ENCODE peak calls at places on chromosomes 2 and 18, in four cellular contexts. W is mesothelial cell of epicardium, T is astrocyte of the spinal cord, V is skeletal muscle cell. X is an unnamed sample.
A peak's percentile ranks its signal among the peaks of the same experiment; 100 is the strongest.

GRCh38 chr2:199485732-199486335 is 28.1 kb upstream of the SATB2 start:
- DNase-seq in W (no peak), V (no peak), T (peak; percentile 55), X (peak; percentile 51)

GRCh38 chr2:174473796-174474195 is 13.0 kb downstream of the GPR155 start:
- DNase-seq in W (no peak), V (no peak), T (peak; percentile 1), X (no peak)

GRCh38 chr18:48914581-48915251 is 36.0 kb downstream of the SMAD7 start:
- DNase-seq in V (no peak), W (no peak), T (no peak), X (no peak)

GRCh38 chr2:137857871-137858270 is 106.4 kb upstream of the HNMT start:
- DNase-seq in V (no peak), T (no peak), W (no peak), X (no peak)

GRCh38 chr18:7116832-7117389 is 686 bp downstream of the LAMA1 start:
- DNase-seq in W (no peak), V (no peak), T (peak; percentile 9), X (peak; percentile 17)

GRCh38 chr2:25371253-25372241 is 29.8 kb upstream of the DNMT3A start:
- DNase-seq in W (no peak), T (no peak), V (no peak), X (no peak)

GRCh38 chr18:34938102-34938501 is 103.1 kb upstream of the MAPRE2 start:
- DNase-seq in T (no peak), V (no peak), W (no peak), X (no peak)

GRCh38 chr2:109143214-109144187 is 14.5 kb downstream of the SH3RF3 start:
- DNase-seq in V (no peak), W (no peak), T (no peak), X (no peak)

GRCh38 chr2:31125918-31126695 is 12.1 kb downstream of the GALNT14 start:
- DNase-seq in W (no peak), T (peak; percentile 4), V (no peak), X (no peak)

GRCh38 chr2:226023383-226023782 is 623.9 kb downstream of the NYAP2 start:
- DNase-seq in T (no peak), W (no peak), V (no peak), X (no peak)

GRCh38 chr2:123512547-123512946 is 512.5 kb upstream of the CNTNAP5 start:
- DNase-seq in V (no peak), W (no peak), T (no peak), X (no peak)